ENCODE peak calls at places on chromosomes 12 and 14, in five cellular contexts. D, E, U, T and V are unnamed samples.

GRCh38 chr14:94100847-94101246 is 9.7 kb upstream of the IFI27 start:
- DNase-seq in D (peak; percentile 93), T (no peak), U (peak; percentile 65), E (peak; percentile 57), V (no peak)

GRCh38 chr14:49972840-49973239 is 80.0 kb downstream of the ARF6 start:
- DNase-seq in D (peak; percentile 96), U (peak; percentile 93), E (peak; percentile 89), T (no peak), V (no peak)

GRCh38 chr14:76775695-76776305 is 14.5 kb downstream of the VASH1 start:
- DNase-seq in U (no peak), D (no peak), E (no peak), T (no peak), V (no peak)

GRCh38 chr12:128727999-128728398 is 95.8 kb downstream of the SLC15A4 start:
- DNase-seq in T (no peak), U (no peak), E (no peak), D (no peak), V (no peak)

GRCh38 chr12:116141110-116141832 is 136.2 kb downstream of the MED13L start:
- DNase-seq in D (peak; percentile 18), U (no peak), T (no peak), E (no peak), V (no peak)

GRCh38 chr14:67815573-67816235 is 686 bp downstream of the ZFYVE26 start:
- DNase-seq in E (peak; percentile 67), U (peak; percentile 51), T (no peak), D (peak; percentile 76), V (no peak)

GRCh38 chr12:53454710-53455109 is 2.8 kb downstream of the PCBP2 start:
- DNase-seq in U (no peak), E (no peak), D (no peak), T (no peak), V (no peak)

GRCh38 chr14:71728386-71728785 is 203.8 kb upstream of the RGS6 start:
- DNase-seq in D (peak; percentile 56), T (no peak), U (peak; percentile 80), E (peak; percentile 26), V (no peak)

GRCh38 chr14:92417759-92418158 is 94.8 kb downstream of the SLC24A4 start:
- DNase-seq in E (no peak), D (no peak), T (no peak), U (no peak), V (no peak)

GRCh38 chr14:99672506-99673327 is 11.4 kb upstream of the CYP46A1 start:
- DNase-seq in U (no peak), D (no peak), T (no peak), E (no peak), V (no peak)

GRCh38 chr12:25877446-25877845 is 81.0 kb upstream of the RASSF8 start:
- DNase-seq in T (no peak), E (no peak), D (peak; percentile 20), U (no peak), V (no peak)

GRCh38 chr12:11779286-11779685 is 129.8 kb downstream of the ETV6 start:
- DNase-seq in E (no peak), T (no peak), D (peak; percentile 64), U (peak; percentile 85), V (no peak)

GRCh38 chr14:33528655-33529054 is 422.2 kb downstream of the EGLN3 start:
- DNase-seq in E (no peak), T (no peak), D (no peak), U (no peak), V (no peak)

GRCh38 chr12:16330554-16330953 is 16.9 kb upstream of the MGST1 start:
- DNase-seq in D (no peak), E (no peak), U (no peak), T (no peak), V (no peak)

GRCh38 chr12:2156333-2156732 is 103.5 kb downstream of the CACNA1C start:
- DNase-seq in D (no peak), E (no peak), T (no peak), U (peak; percentile 84), V (no peak)

GRCh38 chr14:106201376-106201775 is 675.0 kb downstream of the TMEM121 start:
- DNase-seq in T (no peak), E (no peak), U (no peak), D (no peak), V (no peak)

GRCh38 chr14:26204362-26204953 is 393.4 kb downstream of the NOVA1 start:
- DNase-seq in T (peak; percentile 9), D (peak; percentile 26), E (no peak), U (no peak), V (no peak)

GRCh38 chr12:12881495-12881894 is 9.9 kb upstream of the GPRC5A start:
- DNase-seq in D (peak; percentile 84), T (no peak), E (peak; percentile 86), U (peak; percentile 47), V (no peak)

GRCh38 chr12:12883369-12884001 is 7.9 kb upstream of the GPRC5A start:
- DNase-seq in D (peak; percentile 35), T (no peak), U (peak; percentile 85), E (peak; percentile 90), V (no peak)

GRCh38 chr12:12882288-12882687 is 9.1 kb upstream of the GPRC5A start:
- DNase-seq in U (no peak), E (no peak), D (no peak), T (no peak), V (no peak)

GRCh38 chr12:12887471-12887870 is 3.9 kb upstream of the GPRC5A start:
- DNase-seq in E (no peak), T (no peak), D (no peak), U (no peak), V (no peak)

GRCh38 chr12:12885060-12885792 is 6.1 kb upstream of the GPRC5A start:
- DNase-seq in E (no peak), T (no peak), D (no peak), U (peak; percentile 41), V (no peak)
- H3K4me2 ChIP-seq in E (no peak overlapping the region), T (no peak overlapping the region), D (no peak overlapping the region), U (peak overlapping the region; percentile 17), V (no peak overlapping the region)

DNA sequence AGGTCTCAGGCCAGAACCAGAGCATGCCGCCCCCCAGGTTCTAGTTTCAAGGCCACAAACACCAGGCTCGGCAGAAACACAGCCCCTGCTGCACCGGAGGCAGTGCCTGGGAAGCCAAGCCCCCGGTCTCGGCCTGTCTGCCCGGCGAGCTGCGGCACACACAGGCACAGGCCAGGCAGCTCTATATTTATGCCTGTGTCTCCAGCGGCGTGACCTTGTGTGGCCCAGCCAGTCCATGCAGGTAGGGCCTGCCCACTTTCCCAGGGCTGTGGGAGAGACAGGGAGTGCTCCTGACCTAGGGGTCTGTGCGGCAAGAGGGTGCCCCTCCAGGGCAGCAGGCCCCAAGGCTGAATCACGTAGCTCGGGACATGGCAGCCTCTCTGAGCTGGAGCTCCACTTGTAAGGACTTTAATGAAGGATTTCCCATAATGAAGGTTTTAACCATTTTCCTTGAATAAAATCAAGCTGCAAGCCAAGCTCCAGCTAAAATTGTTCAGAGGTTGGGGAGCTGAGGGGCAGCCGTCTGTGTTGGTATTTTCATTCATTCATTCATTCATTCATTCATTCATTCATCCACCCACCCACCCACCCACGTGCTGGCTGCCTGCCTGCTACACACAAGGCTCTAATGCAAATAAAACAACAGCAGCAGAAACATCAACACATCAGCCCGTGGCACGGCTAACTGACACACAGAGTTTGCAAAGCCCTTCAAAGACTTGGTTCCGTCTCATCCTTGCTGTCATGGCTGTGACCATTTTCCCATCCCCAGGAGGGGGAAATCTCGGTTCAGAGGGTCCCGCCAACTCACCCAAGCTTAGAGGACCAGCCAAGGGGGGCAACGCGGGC is 92.0 kb downstream of the RFLNA start:
- DNase-seq in U (no peak), E (no peak), D (peak; percentile 66), T (no peak), V (no peak)
- H3K4me3 ChIP-seq in U (peak overlapping the region; percentile 85), E (no peak overlapping the region), D (peak overlapping the region; percentile 95), T (no peak overlapping the region), V (no peak overlapping the region)

DNA sequence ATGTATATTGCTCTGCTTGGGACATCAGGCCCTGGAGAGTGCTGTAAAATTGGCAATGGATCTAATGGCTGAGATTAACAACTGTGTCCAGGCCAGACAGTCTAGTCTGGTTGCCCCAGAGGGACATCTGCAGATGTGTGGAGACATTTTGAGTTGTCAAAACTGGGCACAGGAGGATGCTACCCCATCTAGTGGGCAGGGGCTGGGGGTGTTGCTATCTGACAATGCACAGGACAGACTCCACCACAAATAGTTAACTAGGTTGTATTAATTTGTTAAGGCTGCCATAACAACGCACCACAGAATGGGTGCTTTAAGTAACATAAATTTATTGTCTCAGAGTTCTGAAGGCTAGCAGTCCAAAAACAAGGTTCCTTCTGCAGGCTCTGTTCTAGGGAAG is 302.5 kb upstream of the AMIGO2 start:
- DNase-seq in E (no peak), U (no peak), T (no peak), D (no peak), V (no peak)
- H2AFZ ChIP-seq in E (no peak overlapping the region), U (no peak overlapping the region), T (no peak overlapping the region), D (no peak overlapping the region), V (no peak overlapping the region)

GRCh38 chr14:102419716-102420115 is 57.0 kb downstream of the TECPR2 start:
- DNase-seq in D (no peak), T (no peak), E (no peak), U (no peak), V (no peak)

GRCh38 chr14:102419276-102419675 is 56.5 kb downstream of the TECPR2 start:
- DNase-seq in E (no peak), U (no peak), T (no peak), D (no peak), V (no peak)

GRCh38 chr14:102424520-102424919 is 61.8 kb downstream of the TECPR2 start:
- DNase-seq in D (no peak), T (no peak), U (no peak), E (no peak), V (no peak)

GRCh38 chr14:102418853-102419240 is 56.1 kb downstream of the TECPR2 start:
- DNase-seq in D (no peak), T (no peak), E (no peak), U (no peak), V (no peak)

GRCh38 chr14:102421366-102422057 is 58.8 kb downstream of the TECPR2 start:
- DNase-seq in E (no peak), T (no peak), U (no peak), D (no peak), V (no peak)
- H3K4me2 ChIP-seq in E (no peak overlapping the region), T (no peak overlapping the region), U (no peak overlapping the region), D (no peak overlapping the region), V (no peak overlapping the region)

GRCh38 chr14:95320076-95320895 is 578 bp upstream of the CLMN start:
- DNase-seq in D (no peak), U (no peak), T (peak; percentile 48), E (no peak), V (no peak)
- H3K4me3 ChIP-seq in D (peak overlapping the region; percentile 48), U (peak overlapping the region; percentile 46), T (peak overlapping the region; percentile 37), E (peak overlapping the region; percentile 40), V (no peak overlapping the region)

GRCh38 chr14:75234173-75234855 is 44.3 kb upstream of the FOS start:
- DNase-seq in T (no peak), U (peak; percentile 94), E (no peak), D (peak; percentile 67), V (no peak)
- H2AFZ ChIP-seq in T (peak overlapping the region; percentile 65), U (peak overlapping the region; percentile 25), E (peak overlapping the region; percentile 43), D (peak overlapping the region; percentile 68), V (peak overlapping the region; percentile 44)